ENCODE peak calls at places on chromosome 6, in eight cellular contexts. L is vagina; J is psoas muscle; K is lower lobe of right lung; A is GM23248; M is Peyer's patch; U is cardiac muscle cell; Y is CD8-positive, alpha-beta T cell. X is an unnamed sample.

GRCh38 chr6:164168595-164168994 is 754.1 kb downstream of the QKI start:
- DNase-seq in J (no peak), M (no peak), U (no peak), L (no peak), Y (no peak), A (no peak), K (no peak), X (no peak)

GRCh38 chr6:20038805-20039204 is 173.5 kb downstream of the MBOAT1 start:
- DNase-seq in J (no peak), Y (no peak), M (no peak), K (no peak), L (no peak), A (peak; percentile 32), U (no peak), X (no peak)

GRCh38 chr6:113301651-113302050 is 555.5 kb upstream of the MARCKS start:
- DNase-seq in Y (no peak), M (no peak), U (no peak), K (no peak), A (peak; percentile 58), L (no peak), J (no peak), X (no peak)

GRCh38 chr6:38603966-38604365 is 35.8 kb downstream of the BTBD9 start:
- DNase-seq in L (no peak), Y (no peak), A (no peak), U (peak; percentile 43), K (no peak), M (no peak), J (no peak), X (no peak)

GRCh38 chr6:124433369-124434064 is 528.7 kb upstream of the RNF217 start:
- DNase-seq in L (no peak), M (no peak), U (no peak), A (no peak), K (no peak), J (no peak), Y (no peak), X (no peak)

GRCh38 chr6:142384455-142385332 is 82.9 kb downstream of the ADGRG6 start:
- DNase-seq in M (no peak), A (peak; percentile 81), U (no peak), K (no peak), J (no peak), L (no peak), Y (no peak), X (no peak)

GRCh38 chr6:104603108-104603745 is 256.5 kb downstream of the HACE1 start:
- DNase-seq in L (no peak), A (no peak), J (no peak), K (no peak), U (peak; percentile 13), M (no peak), Y (no peak), X (no peak)

GRCh38 chr6:110395221-110395620 is 20.2 kb downstream of the DDO start:
- DNase-seq in M (no peak), K (no peak), L (no peak), J (no peak), A (no peak), U (no peak), Y (no peak), X (no peak)

GRCh38 chr6:146829792-146830565 is 231.2 kb downstream of the ADGB start:
- DNase-seq in J (no peak), L (no peak), M (no peak), K (no peak), U (no peak), Y (no peak), A (no peak), X (no peak)

GRCh38 chr6:43806041-43806757 is 36.2 kb downstream of the VEGFA start:
- DNase-seq in Y (no peak), U (no peak), L (no peak), M (peak; percentile 90), A (peak; percentile 20), J (no peak), K (no peak), X (no peak)

GRCh38 chr6:45314146-45314545 is 14.0 kb upstream of the RUNX2 start:
- DNase-seq in K (no peak), J (no peak), L (no peak), Y (no peak), M (no peak), A (no peak), U (no peak), X (no peak)

GRCh38 chr6:13267142-13267621 is 61.2 kb downstream of the TBC1D7 start:
- DNase-seq in J (no peak), A (peak; percentile 12), K (no peak), Y (no peak), M (no peak), U (no peak), L (no peak), X (no peak)

GRCh38 chr6:158233214-158233795 is 65.2 kb downstream of the GTF2H5 start:
- DNase-seq in A (no peak), L (no peak), Y (no peak), J (no peak), M (peak; percentile 54), K (no peak), U (peak; percentile 29), X (no peak)

GRCh38 chr6:134065706-134066105 is 13.3 kb upstream of the SLC2A12 start:
- DNase-seq in Y (no peak), J (no peak), L (no peak), A (peak; percentile 34), M (no peak), U (peak; percentile 24), K (no peak), X (peak; percentile 34)

GRCh38 chr6:10695086-10695657 is 400 bp downstream of the PAK1IP1 start:
- DNase-seq in M (no peak), K (no peak), A (peak; percentile 25), L (no peak), Y (no peak), J (no peak), U (no peak), X (no peak)

GRCh38 chr6:30394139-30394538 is 49.2 kb downstream of the RPP21 start:
- DNase-seq in L (no peak), U (no peak), M (peak; percentile 77), A (no peak), K (no peak), Y (no peak), J (no peak), X (no peak)

GRCh38 chr6:56482525-56482924 is 160.2 kb downstream of the DST start:
- DNase-seq in J (no peak), Y (no peak), M (peak; percentile 78), K (no peak), L (no peak), A (no peak), U (no peak), X (no peak)
- H3K36me3 ChIP-seq in J (peaks cover 99% of the 10 kb centered on the region), Y (no peaks in the 10 kb centered on the region), M (no peaks in the 10 kb centered on the region), K (peaks cover 66% of the 10 kb centered on the region), L (peaks cover 3% of the 10 kb centered on the region), A (peaks cover 70% of the 10 kb centered on the region), U (peaks cover 32% of the 10 kb centered on the region), X (no peaks in the 10 kb centered on the region)

GRCh38 chr6:33705268-33705885 is 6.1 kb downstream of the UQCC2 start:
- DNase-seq in K (peak; percentile 7), U (no peak), M (no peak), L (no peak), A (peak; percentile 13), Y (no peak), J (no peak), X (no peak)
- H3K36me3 ChIP-seq in K (peaks cover 20% of the 10 kb centered on the region), U (no peaks in the 10 kb centered on the region), M (no peaks in the 10 kb centered on the region), L (no peaks in the 10 kb centered on the region), A (no peaks in the 10 kb centered on the region), Y (no peaks in the 10 kb centered on the region), J (peaks cover 31% of the 10 kb centered on the region), X (peaks cover 14% of the 10 kb centered on the region)

DNA sequence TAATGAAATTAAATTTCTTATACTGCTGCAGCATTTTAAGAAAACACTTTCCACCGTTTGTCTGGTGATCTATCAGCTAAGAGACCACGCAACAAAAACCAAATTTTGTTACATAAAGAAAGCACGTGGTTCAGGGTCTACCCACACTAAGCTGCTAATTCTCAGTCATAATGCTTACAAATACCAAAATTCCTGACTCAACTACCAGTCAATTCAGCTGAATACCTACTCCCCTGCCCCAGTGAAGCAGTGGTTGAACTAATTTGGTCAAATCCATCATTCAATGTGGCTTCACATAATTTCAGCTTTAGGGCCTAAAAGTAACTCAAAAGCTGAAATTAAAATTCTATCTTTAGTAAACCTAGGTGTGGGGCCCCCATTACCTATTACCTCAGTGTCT is 468.6 kb upstream of the ARID1B start:
- DNase-seq in M (no peak), J (no peak), K (no peak), A (no peak), U (no peak), L (no peak), Y (no peak), X (no peak)
- H3K36me3 ChIP-seq in M (no peaks in the 10 kb centered on the region), J (no peaks in the 10 kb centered on the region), K (no peaks in the 10 kb centered on the region), A (no peaks in the 10 kb centered on the region), U (no peaks in the 10 kb centered on the region), L (no peaks in the 10 kb centered on the region), Y (no peaks in the 10 kb centered on the region), X (no peaks in the 10 kb centered on the region)

GRCh38 chr6:159797554-159797953 is 2.5 kb upstream of the PNLDC1 start:
- DNase-seq in Y (no peak), M (no peak), J (no peak), U (no peak), K (no peak), L (no peak), A (no peak), X (no peak)
- H3K36me3 ChIP-seq in Y (peaks cover 35% of the 10 kb centered on the region), M (no peaks in the 10 kb centered on the region), J (peaks cover 73% of the 10 kb centered on the region), U (peaks cover 18% of the 10 kb centered on the region), K (peaks cover 69% of the 10 kb centered on the region), L (no peaks in the 10 kb centered on the region), A (peaks cover 37% of the 10 kb centered on the region), X (peaks cover 48% of the 10 kb centered on the region)

GRCh38 chr6:24410622-24411021 is 7.9 kb downstream of the MRS2 start:
- DNase-seq in L (no peak), K (no peak), M (no peak), Y (no peak), J (no peak), A (no peak), U (no peak), X (no peak)
- H3K36me3 ChIP-seq in L (no peaks in the 10 kb centered on the region), K (peaks cover 88% of the 10 kb centered on the region), M (no peaks in the 10 kb centered on the region), Y (peaks cover 29% of the 10 kb centered on the region), J (peaks cover 94% of the 10 kb centered on the region), A (peaks cover 47% of the 10 kb centered on the region), U (peaks cover 70% of the 10 kb centered on the region), X (peaks cover 52% of the 10 kb centered on the region)

GRCh38 chr6:31782126-31782941 is 5.2 kb upstream of the VWA7 start:
- DNase-seq in K (no peak), Y (no peak), J (no peak), L (no peak), U (no peak), M (no peak), A (no peak), X (no peak)

GRCh38 chr6:31779908-31780307 is 2.8 kb upstream of the VWA7 start:
- DNase-seq in A (no peak), K (no peak), U (no peak), L (no peak), M (no peak), Y (no peak), J (no peak), X (no peak)

GRCh38 chr6:31780507-31781243 is 3.5 kb upstream of the VWA7 start:
- DNase-seq in K (peak; percentile 24), J (no peak), M (no peak), U (no peak), Y (no peak), L (no peak), A (no peak), X (no peak)

GRCh38 chr6:31778999-31779885 is 2.1 kb upstream of the VWA7 start:
- DNase-seq in Y (no peak), K (no peak), J (no peak), A (no peak), M (no peak), L (no peak), U (no peak), X (no peak)

GRCh38 chr6:31781244-31782125 is 4.4 kb upstream of the VWA7 start:
- DNase-seq in U (no peak), M (no peak), K (no peak), L (peak; percentile 93), J (no peak), Y (no peak), A (no peak), X (no peak)
- H3K36me3 ChIP-seq in U (no peaks in the 10 kb centered on the region), M (no peaks in the 10 kb centered on the region), K (peaks cover 73% of the 10 kb centered on the region), L (no peaks in the 10 kb centered on the region), J (peaks cover 85% of the 10 kb centered on the region), Y (peaks cover 38% of the 10 kb centered on the region), A (no peaks in the 10 kb centered on the region), X (peaks cover 26% of the 10 kb centered on the region)

X was measured in CD4-positive, CD25-positive, alpha-beta regulatory T cell.